ENCODE peak calls at places on chromosomes 11 and 22, in seven cellular contexts. M, W, A, F, E, J and T are unnamed samples.

GRCh38 chr22:43126506-43127165 is 16.1 kb downstream of the BIK start:
- DNase-seq in E (peak; percentile 86), M (no peak), F (no peak), W (no peak), A (no peak), J (no peak), T (no peak)

GRCh38 chr11:68757711-68758110 is 6.4 kb upstream of the TESMIN start:
- DNase-seq in A (no peak), M (no peak), E (no peak), F (no peak), J (no peak), W (no peak), T (no peak)

GRCh38 chr11:118996926-118997626 is 862 bp upstream of the CENATAC start:
- DNase-seq in F (no peak), E (no peak), A (no peak), J (peak; percentile 17), W (no peak), M (no peak), T (no peak)

GRCh38 chr22:40396882-40397281 is 26.5 kb downstream of the SGSM3 start:
- DNase-seq in A (no peak), F (no peak), J (peak; percentile 74), E (peak; percentile 95), W (no peak), M (no peak), T (no peak)

GRCh38 chr11:75334976-75335375 is 16.5 kb downstream of the ARRB1 start:
- DNase-seq in F (no peak), M (no peak), A (no peak), J (no peak), W (no peak), E (no peak), T (no peak)

GRCh38 chr22:50209893-50210292 is 9.1 kb downstream of the SELENOO start:
- DNase-seq in W (peak; percentile 46), E (peak; percentile 47), M (peak; percentile 80), A (peak; percentile 81), J (peak; percentile 69), F (peak; percentile 82), T (peak; percentile 59)

GRCh38 chr11:23021287-23021863 is 161.1 kb upstream of the CCDC179 start:
- DNase-seq in A (no peak), W (no peak), F (peak; percentile 21), M (no peak), E (peak; percentile 15), J (peak; percentile 29), T (no peak)

GRCh38 chr22:39946571-39947407 is 13.4 kb upstream of the TMA7B start:
- DNase-seq in J (peak; percentile 62), W (no peak), F (no peak), E (no peak), A (no peak), M (no peak), T (no peak)

GRCh38 chr22:37485006-37485713 is 1.0 kb downstream of the MFNG start:
- DNase-seq in A (no peak), E (no peak), M (no peak), W (peak; percentile 60), F (peak; percentile 26), J (no peak), T (no peak)

GRCh38 chr11:29280452-29280851 is 736.4 kb downstream of the KCNA4 start:
- DNase-seq in J (no peak), M (no peak), F (no peak), W (no peak), A (no peak), E (peak; percentile 90), T (no peak)

GRCh38 chr22:20653012-20653794 is 120.7 kb upstream of the SERPIND1 start:
- DNase-seq in M (no peak), W (no peak), E (no peak), J (no peak), F (no peak), A (peak; percentile 22), T (no peak)

DNA sequence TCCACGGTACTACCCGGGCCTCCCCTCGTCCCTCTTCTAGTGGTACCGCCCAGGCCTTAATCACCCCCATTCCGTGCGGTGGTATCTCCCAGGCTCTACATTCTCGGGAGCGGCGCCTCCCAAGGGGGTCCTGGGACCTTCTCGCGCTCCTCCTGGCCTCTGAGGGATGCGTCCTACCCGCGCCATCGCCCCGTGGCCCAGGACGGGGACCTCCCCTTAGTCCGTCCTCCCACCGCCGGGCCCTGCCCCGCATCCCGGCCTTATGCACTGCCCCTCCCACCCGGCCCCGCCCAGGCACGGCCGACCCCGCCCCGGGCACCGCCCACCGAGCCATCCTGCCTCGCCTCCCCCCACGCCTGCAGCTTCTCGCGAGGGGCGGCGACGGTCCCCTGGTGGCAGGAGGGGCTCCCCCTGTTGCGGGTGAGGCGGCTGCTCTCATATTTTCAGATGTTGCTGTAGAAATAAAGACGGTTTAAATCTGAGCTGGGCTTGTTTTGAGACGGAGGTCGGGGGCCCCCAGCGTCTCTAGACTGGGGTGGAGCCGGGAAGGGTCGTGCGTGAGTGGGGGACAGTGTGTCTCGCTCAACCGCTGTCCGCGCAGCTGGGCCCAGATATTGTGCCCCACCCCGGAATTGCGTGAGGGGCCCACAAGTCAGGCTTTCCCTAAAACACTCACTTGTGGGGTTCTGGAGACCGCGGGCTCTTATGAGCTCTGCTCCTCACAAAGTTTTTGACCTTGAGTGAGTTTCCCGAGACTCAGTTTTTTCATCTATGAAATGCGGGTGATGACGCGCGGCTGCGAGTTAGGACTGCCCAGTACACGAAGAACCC is 845 bp upstream of the RAB1B start:
- DNase-seq in J (peak; percentile 94), F (peak; percentile 92), W (peak; percentile 91), E (peak; percentile 48), A (peak; percentile 96), M (peak; percentile 85), T (peak; percentile 93)
- TF ChIP-seq CTCF in J (no peak), F (no peak), W (no peak), E (no peak), A (no peak), M (peak; percentile 8), T (peak; percentile 46)

GRCh38 chr22:45512363-45512762 is 9.7 kb downstream of the FBLN1 start:
- DNase-seq in F (no peak), W (no peak), A (no peak), M (no peak), E (no peak), J (no peak), T (no peak)
- TF ChIP-seq CTCF in F (no peak), W (no peak), A (no peak), M (no peak), E (no peak), J (no peak), T (no peak)

GRCh38 chr22:24555496-24556253 is at the start of gene SNRPD3:
- DNase-seq in W (peak; percentile 92), A (peak; percentile 97), J (peak; percentile 86), M (peak; percentile 93), E (peak; percentile 81), F (peak; percentile 94), T (peak; percentile 94)
- TF ChIP-seq CTCF in W (peak; percentile 11), A (no peak), J (no peak), M (peak; percentile 11), E (no peak), F (no peak), T (peak; percentile 54)

GRCh38 chr11:25737071-25737675 is 594.8 kb upstream of the ANO3 start:
- DNase-seq in A (no peak), W (no peak), E (no peak), M (no peak), F (no peak), J (no peak), T (no peak)

GRCh38 chr11:25734592-25735211 is 597.2 kb upstream of the ANO3 start:
- DNase-seq in A (no peak), J (peak; percentile 30), W (no peak), F (no peak), M (no peak), E (peak; percentile 61), T (no peak)

GRCh38 chr11:25733777-25734176 is 598.2 kb upstream of the ANO3 start:
- DNase-seq in W (no peak), J (no peak), E (peak; percentile 21), A (no peak), F (no peak), M (no peak), T (no peak)
- TF ChIP-seq CTCF in W (peak; percentile 13), J (no peak), E (no peak), A (no peak), F (no peak), M (no peak), T (no peak)

DNA sequence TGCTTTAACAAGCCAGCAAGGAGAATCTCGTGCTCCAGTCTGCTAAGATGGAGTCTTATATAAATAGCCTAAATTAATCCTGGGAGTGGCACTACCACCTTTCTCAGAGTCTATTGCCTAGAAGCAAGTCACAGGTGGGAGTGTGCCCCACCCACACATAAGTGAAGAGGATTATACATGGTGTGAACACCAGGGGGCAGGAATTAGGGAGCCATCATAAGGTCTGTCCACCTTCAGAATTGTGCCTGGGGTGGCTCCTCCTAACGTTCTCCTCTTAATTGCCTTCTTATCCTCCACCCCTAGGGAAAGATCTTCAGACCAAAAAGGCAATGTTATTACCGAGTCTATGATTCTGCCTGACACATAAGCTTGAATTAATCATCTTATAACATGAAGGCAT is 276.8 kb upstream of the SESN3 start:
- DNase-seq in M (no peak), W (no peak), F (no peak), J (no peak), E (no peak), A (no peak), T (no peak)
- TF ChIP-seq CTCF in M (no peak), W (no peak), F (no peak), J (no peak), E (no peak), A (no peak), T (peak; percentile 19)